ENCODE peak calls at places on chromosomes 3 and 15, in four cellular contexts. W, I, K and N are unnamed samples.

GRCh38 chr3:184691397-184692131 is 20.3 kb downstream of the MAGEF1 start:
- DNase-seq in W (no peak), I (peak), K (no peak), N (peak)

GRCh38 chr3:116473602-116474001 is 28.3 kb upstream of the LSAMP start:
- DNase-seq in W (no peak), I (no peak), K (no peak), N (no peak)

GRCh38 chr15:62112616-62113593 is 46.1 kb downstream of the C2CD4A start:
- DNase-seq in W (no peak), I (peak), K (no peak), N (no peak)

GRCh38 chr15:93152951-93153350 is 63.9 kb upstream of the RGMA start:
- DNase-seq in W (peak), I (peak), K (peak), N (no peak)

GRCh38 chr15:61834076-61834697 is 226.1 kb downstream of the VPS13C start:
- DNase-seq in W (peak), I (peak), K (peak), N (peak)

GRCh38 chr3:17030438-17030837 is 145.7 kb downstream of the PLCL2 start:
- DNase-seq in W (no peak), I (no peak), K (no peak), N (no peak)

GRCh38 chr3:153357436-153357835 is 195.4 kb downstream of the RAP2B start:
- DNase-seq in W (no peak), I (no peak), K (no peak), N (no peak)

GRCh38 chr15:61185759-61186158 is 43.3 kb downstream of the RORA start:
- DNase-seq in W (no peak), I (no peak), K (no peak), N (no peak)

GRCh38 chr3:52356126-52356525 is 40.0 kb downstream of the DNAH1 start:
- DNase-seq in W (no peak), I (no peak), K (no peak), N (no peak)

GRCh38 chr3:126026277-126026751 is 57.3 kb downstream of the ROPN1B start:
- DNase-seq in W (no peak), I (no peak), K (no peak), N (no peak)

GRCh38 chr3:38738630-38739395 is 77.2 kb downstream of the SCN10A start:
- DNase-seq in W (peak), I (peak), K (peak), N (no peak)

GRCh38 chr15:78618490-78618934 is 2.3 kb downstream of the CHRNA3 start:
- DNase-seq in W (peak), I (peak), K (peak), N (peak)

GRCh38 chr3:80017369-80017768 is 249.6 kb upstream of the ROBO1 start:
- DNase-seq in W (no peak), I (no peak), K (no peak), N (no peak)

GRCh38 chr15:36766449-36766848 is 187.0 kb downstream of the CDIN1 start:
- DNase-seq in W (no peak), I (no peak), K (no peak), N (no peak)

GRCh38 chr3:32951410-32951811 is at the start of gene CCR4:
- DNase-seq in W (no peak), I (peak), K (no peak), N (peak)

GRCh38 chr15:39665629-39666245 is 84.9 kb downstream of the THBS1 start:
- DNase-seq in W (no peak), I (no peak), K (no peak), N (no peak)

GRCh38 chr3:44522494-44522933 is 32.5 kb upstream of the ZKSCAN7 start:
- DNase-seq in W (no peak), I (no peak), K (no peak), N (no peak)

GRCh38 chr3:117744935-117745334 is 1035.4 kb downstream of the TUSC7 start:
- DNase-seq in W (no peak), I (no peak), K (no peak), N (no peak)

GRCh38 chr3:14252321-14253021 is 73.9 kb downstream of the LSM3 start:
- DNase-seq in W (no peak), I (no peak), K (no peak), N (no peak)
- H3K4me3 ChIP-seq in W (no peak), I (no peak), K (no peak), N (no peak)

DNA sequence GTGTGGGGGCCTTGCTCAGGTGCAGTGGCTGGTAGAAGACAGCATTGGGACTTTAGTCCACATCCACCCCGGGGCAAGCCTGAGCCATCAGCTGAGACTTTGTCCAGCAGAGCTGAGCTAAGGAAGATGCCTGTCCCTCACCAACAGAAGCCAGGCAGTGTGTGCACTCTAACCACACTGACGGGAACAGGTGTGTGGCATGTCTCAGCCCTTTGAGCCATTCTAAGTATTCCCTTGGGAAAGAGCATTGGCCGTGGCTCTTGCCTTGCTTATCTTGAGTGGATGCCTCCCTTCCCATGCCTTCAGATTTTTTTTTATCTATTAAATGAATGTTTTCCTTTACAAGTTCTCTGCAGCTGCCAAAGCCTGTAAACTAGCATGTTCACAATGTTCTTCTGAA is 3.5 kb downstream of the GABRA5 start:
- DNase-seq in W (no peak), I (no peak), K (no peak), N (no peak)
- H3K4me3 ChIP-seq in W (no peak), I (no peak), K (no peak), N (no peak)

DNA sequence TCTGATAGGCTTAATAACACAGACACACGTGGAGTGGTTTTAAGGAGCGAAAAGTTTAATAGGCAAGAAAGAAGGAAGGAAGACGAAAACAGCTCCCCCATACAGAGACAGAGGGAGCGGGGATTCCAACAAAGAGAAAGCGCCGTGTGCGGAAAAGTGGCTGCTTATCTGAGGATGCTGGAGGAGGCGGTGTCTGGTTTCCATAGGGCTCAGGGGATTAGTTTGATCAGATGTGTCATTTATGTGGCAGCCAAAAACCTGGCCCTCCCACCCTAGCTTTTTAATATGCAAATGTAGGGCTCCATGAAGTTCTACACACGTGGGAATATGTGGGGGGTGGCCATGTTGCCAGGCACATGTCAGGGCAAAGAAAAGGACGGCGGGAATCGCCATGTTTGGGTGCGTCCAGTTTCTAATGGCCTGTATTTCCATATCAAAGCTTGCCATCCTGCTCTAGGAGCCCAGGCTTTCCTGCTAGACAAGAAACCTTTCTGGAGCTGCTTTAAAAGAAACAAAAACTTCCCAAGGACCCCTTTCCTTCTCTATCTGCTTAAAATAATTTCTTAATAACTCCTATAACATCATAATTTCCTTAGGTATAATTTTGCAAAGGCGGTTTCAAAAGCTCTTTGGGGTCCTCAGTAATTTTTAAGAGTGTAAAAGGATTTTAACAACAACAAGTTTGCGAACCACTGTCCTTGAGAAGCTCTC is 749 bp upstream of the ZNF589 start:
- DNase-seq in W (no peak), I (no peak), K (no peak), N (no peak)
- H3K4me3 ChIP-seq in W (peak), I (peak), K (peak), N (no peak)

GRCh38 chr3:104989878-104990277 is 376.8 kb upstream of the ALCAM start:
- DNase-seq in W (no peak), I (no peak), K (no peak), N (no peak)
- H3K4me3 ChIP-seq in W (no peak), I (no peak), K (no peak), N (no peak)

GRCh38 chr3:8987673-8988655 is 24.7 kb upstream of the RAD18 start:
- DNase-seq in W (peak), I (peak), K (peak), N (peak)

GRCh38 chr3:8990266-8991215 is 27.3 kb upstream of the RAD18 start:
- DNase-seq in W (no peak), I (no peak), K (no peak), N (no peak)

GRCh38 chr3:8985876-8986275 is 22.6 kb upstream of the RAD18 start:
- DNase-seq in W (no peak), I (no peak), K (no peak), N (no peak)

GRCh38 chr3:8986741-8987672 is 23.7 kb upstream of the RAD18 start:
- DNase-seq in W (no peak), I (no peak), K (no peak), N (no peak)

GRCh38 chr3:8988791-8989558 is 25.7 kb upstream of the RAD18 start:
- DNase-seq in W (no peak), I (no peak), K (no peak), N (no peak)
- H3K4me3 ChIP-seq in W (no peak), I (no peak), K (no peak), N (no peak)

DNA sequence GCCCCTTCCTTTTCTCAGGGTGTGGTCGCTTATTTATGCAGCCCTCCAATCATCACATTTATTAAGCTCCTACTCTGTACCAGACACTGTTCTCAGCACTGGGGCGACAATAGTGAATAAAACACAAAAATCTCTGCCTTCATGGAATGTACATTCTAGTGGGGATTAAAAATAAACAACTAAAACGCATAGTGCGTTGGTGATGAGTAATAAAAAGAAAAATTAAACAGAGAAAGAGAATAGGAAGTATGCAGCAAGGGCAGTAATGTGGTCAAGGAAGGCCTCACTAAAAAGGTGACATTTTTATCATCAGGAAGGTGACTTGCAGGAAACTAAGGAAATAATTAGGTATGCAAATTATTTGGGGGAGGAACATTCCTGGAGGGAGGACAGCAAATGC is 5.1 kb downstream of the SLC51B start:
- DNase-seq in W (no peak), I (no peak), K (no peak), N (no peak)
- H3K4me3 ChIP-seq in W (no peak), I (no peak), K (no peak), N (no peak)

GRCh38 chr3:175484666-175485065 is 625.5 kb downstream of the NAALADL2 start:
- DNase-seq in W (no peak), I (no peak), K (no peak), N (no peak)

GRCh38 chr3:175489406-175489805 is 630.3 kb downstream of the NAALADL2 start:
- DNase-seq in W (no peak), I (no peak), K (no peak), N (no peak)

GRCh38 chr3:175486255-175486654 is 627.1 kb downstream of the NAALADL2 start:
- DNase-seq in W (no peak), I (peak), K (no peak), N (no peak)

GRCh38 chr3:175479800-175480199 is 620.7 kb downstream of the NAALADL2 start:
- DNase-seq in W (no peak), I (no peak), K (no peak), N (no peak)

GRCh38 chr3:175485436-175485835 is 626.3 kb downstream of the NAALADL2 start:
- DNase-seq in W (no peak), I (no peak), K (no peak), N (no peak)
- H3K4me3 ChIP-seq in W (no peak), I (no peak), K (no peak), N (no peak)

GRCh38 chr3:197293605-197294237 is 4.7 kb downstream of the DLG1 start:
- DNase-seq in W (no peak), I (no peak), K (no peak), N (no peak)
- H3K4me3 ChIP-seq in W (no peak), I (no peak), K (no peak), N (no peak)

DNA sequence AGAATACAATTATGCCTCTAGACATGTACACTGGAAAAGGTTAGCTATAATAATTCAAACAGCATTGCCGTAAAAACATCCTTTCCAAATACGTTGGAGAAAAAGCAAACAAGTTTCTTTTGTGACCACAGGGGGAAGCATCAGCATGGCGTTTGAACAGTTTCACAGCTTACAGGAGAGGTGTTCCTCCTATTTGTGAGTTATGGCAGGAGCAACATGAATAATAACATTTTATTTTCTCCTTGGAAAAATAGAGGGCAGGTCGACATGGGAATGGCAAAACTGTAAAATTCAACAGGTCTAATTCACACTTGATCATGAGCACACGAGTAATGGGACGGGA is 39.7 kb upstream of the GADL1 start:
- DNase-seq in W (no peak), I (peak), K (no peak), N (no peak)
- H3K4me3 ChIP-seq in W (no peak), I (no peak), K (peak), N (no peak)

GRCh38 chr3:114452176-114452744 is 158.4 kb downstream of the TIGIT start:
- DNase-seq in W (no peak), I (peak), K (peak), N (no peak)
- H3K4me3 ChIP-seq in W (peak), I (no peak), K (peak), N (no peak)